ENCODE peak calls at places on chromosome 19, in five cellular contexts. T is H1, O is NT2/D1, P is HepG2, Z is GM12878. C is an unnamed sample.

GRCh38 chr19:18558202-18558555 is 509 bp downstream of the KXD1 start:
- DNase-seq in O (no peak), T (no peak), Z (no peak), P (no peak), C (no peak)

GRCh38 chr19:22422220-22422619 is at the start of gene ZNF98:
- DNase-seq in P (no peak), O (peak; percentile 94), Z (no peak), T (no peak), C (no peak)

GRCh38 chr19:33997690-33998089 is 174.6 kb upstream of the LSM14A start:
- DNase-seq in Z (no peak), T (no peak), P (no peak), O (no peak), C (no peak)

GRCh38 chr19:1082165-1082927 is 12.8 kb downstream of the POLR2E start:
- DNase-seq in Z (no peak), T (peak; percentile 95), O (peak; percentile 89), P (no peak), C (peak; percentile 96)

GRCh38 chr19:48613024-48613851 is 1.6 kb downstream of the FAM83E start:
- DNase-seq in Z (no peak), P (no peak), T (no peak), O (no peak), C (no peak)

GRCh38 chr19:31126236-31126635 is 223.0 kb downstream of the TSHZ3 start:
- DNase-seq in Z (no peak), O (no peak), P (no peak), T (no peak), C (no peak)

GRCh38 chr19:18385675-18386542 is at the start of gene GDF15:
- DNase-seq in P (peak; percentile 95), T (no peak), Z (no peak), O (peak; percentile 38), C (peak; percentile 82)

GRCh38 chr19:31946491-31946890 is 398.9 kb upstream of the ZNF507 start:
- DNase-seq in Z (no peak), O (no peak), T (no peak), P (no peak), C (no peak)

GRCh38 chr19:29963576-29963975 is 21.5 kb downstream of the URI1 start:
- DNase-seq in Z (no peak), T (no peak), P (no peak), O (no peak), C (no peak)

GRCh38 chr19:23075031-23075733 is 41.6 kb upstream of the ZNF730 start:
- DNase-seq in P (no peak), Z (no peak), O (peak; percentile 94), T (peak; percentile 92), C (no peak)

GRCh38 chr19:49879243-49879960 is 1.9 kb downstream of the TBC1D17 start:
- DNase-seq in T (no peak), O (no peak), Z (no peak), P (no peak), C (no peak)

GRCh38 chr19:54390942-54391577 is 24.2 kb upstream of the TTYH1 start:
- DNase-seq in T (no peak), O (peak; percentile 63), Z (no peak), P (peak; percentile 70), C (peak; percentile 52)

GRCh38 chr19:49851456-49852259 is 699 bp downstream of the PTOV1 start:
- DNase-seq in Z (no peak), P (no peak), O (no peak), T (no peak), C (peak; percentile 41)

GRCh38 chr19:6721773-6722172 is 1.3 kb upstream of the C3 start:
- DNase-seq in T (no peak), O (no peak), Z (no peak), P (no peak), C (no peak)

GRCh38 chr19:51259348-51260245 is 8.7 kb downstream of the SIGLECL1 start:
- DNase-seq in T (peak; percentile 15), Z (peak; percentile 12), O (peak; percentile 23), P (peak; percentile 24), C (peak; percentile 47)

GRCh38 chr19:7850429-7850819 is 20.4 kb downstream of the EVI5L start:
- DNase-seq in P (no peak), T (no peak), O (no peak), Z (no peak), C (no peak)

GRCh38 chr19:9913237-9914000 is 22.9 kb downstream of the OLFM2 start:
- DNase-seq in P (no peak), O (no peak), Z (no peak), T (no peak), C (peak; percentile 62)

GRCh38 chr19:30968210-30968609 is 381.0 kb downstream of the TSHZ3 start:
- DNase-seq in Z (no peak), P (no peak), T (no peak), O (no peak), C (peak; percentile 34)

GRCh38 chr19:29590278-29590677 is 15.8 kb upstream of the POP4 start:
- DNase-seq in O (no peak), Z (no peak), T (no peak), P (no peak), C (no peak)

GRCh38 chr19:18321729-18322091 is 1.2 kb downstream of the LSM4 start:
- DNase-seq in Z (no peak), T (no peak), P (no peak), O (no peak), C (no peak)

GRCh38 chr19:15623711-15624318 is 8.8 kb downstream of the CYP4F8 start:
- DNase-seq in T (no peak), Z (no peak), P (no peak), O (peak; percentile 27), C (no peak)

GRCh38 chr19:49639401-49640112 is 386 bp downstream of the RRAS start:
- DNase-seq in T (no peak), P (no peak), Z (no peak), O (no peak), C (no peak)

GRCh38 chr19:49020342-49020741 is 3.5 kb upstream of the LHB start:
- DNase-seq in P (no peak), O (no peak), Z (no peak), T (no peak), C (no peak)

GRCh38 chr19:52190679-52191293 is 934 bp downstream of the PPP2R1A start:
- DNase-seq in P (no peak), Z (no peak), T (no peak), O (no peak), C (peak; percentile 15)

GRCh38 chr19:13007292-13008045 is 12.2 kb downstream of the NFIX start:
- DNase-seq in O (no peak), T (no peak), Z (no peak), P (no peak), C (no peak)

GRCh38 chr19:9187191-9187590 is 8.4 kb downstream of the OR7D2 start:
- DNase-seq in O (no peak), Z (no peak), T (no peak), P (no peak), C (no peak)

DNA sequence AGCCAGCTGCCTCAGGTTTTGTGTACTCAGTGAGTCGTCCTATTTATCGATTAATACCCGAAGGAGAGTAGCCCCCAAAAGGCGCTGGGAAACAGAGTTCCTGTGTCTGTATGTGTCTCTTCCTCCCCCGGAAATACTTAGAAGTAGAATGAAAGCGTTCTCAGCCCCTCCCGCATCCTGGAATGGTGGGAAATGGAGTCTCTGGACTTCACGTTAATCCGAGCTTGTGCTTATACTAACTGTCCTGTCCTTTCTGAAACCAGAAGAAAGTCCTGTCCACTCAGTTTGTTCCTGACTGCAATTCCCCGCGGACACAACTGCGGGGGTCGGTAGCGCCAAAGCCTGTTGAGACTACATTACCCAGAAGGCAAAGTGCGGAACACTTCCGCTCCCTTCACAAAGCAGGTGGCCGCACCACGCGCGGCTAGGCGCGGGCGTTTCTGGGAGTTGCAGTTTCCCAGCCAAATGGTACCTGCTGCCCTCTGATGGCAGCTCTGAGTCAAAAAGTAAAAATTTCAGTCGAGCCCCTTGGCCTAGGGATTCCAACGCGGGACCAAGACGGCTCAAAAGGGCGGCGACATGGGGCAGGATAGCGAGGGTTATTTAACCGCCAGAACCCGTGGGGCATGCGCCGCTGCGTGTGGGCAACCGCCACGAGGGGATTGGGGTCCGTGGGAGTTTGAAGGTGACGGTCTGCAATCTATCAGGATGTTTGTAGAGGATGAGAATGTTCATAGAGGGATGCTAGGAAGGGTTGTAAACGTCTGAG is 2.2 kb upstream of the GSK3A start:
- DNase-seq in T (peak; percentile 82), O (peak; percentile 88), P (peak; percentile 93), Z (peak; percentile 85), C (peak; percentile 78)
- TF ChIP-seq SUZ12 in T (no peak), O (no peak), P (peak; percentile 95), Z (no peak), C (no peak)

DNA sequence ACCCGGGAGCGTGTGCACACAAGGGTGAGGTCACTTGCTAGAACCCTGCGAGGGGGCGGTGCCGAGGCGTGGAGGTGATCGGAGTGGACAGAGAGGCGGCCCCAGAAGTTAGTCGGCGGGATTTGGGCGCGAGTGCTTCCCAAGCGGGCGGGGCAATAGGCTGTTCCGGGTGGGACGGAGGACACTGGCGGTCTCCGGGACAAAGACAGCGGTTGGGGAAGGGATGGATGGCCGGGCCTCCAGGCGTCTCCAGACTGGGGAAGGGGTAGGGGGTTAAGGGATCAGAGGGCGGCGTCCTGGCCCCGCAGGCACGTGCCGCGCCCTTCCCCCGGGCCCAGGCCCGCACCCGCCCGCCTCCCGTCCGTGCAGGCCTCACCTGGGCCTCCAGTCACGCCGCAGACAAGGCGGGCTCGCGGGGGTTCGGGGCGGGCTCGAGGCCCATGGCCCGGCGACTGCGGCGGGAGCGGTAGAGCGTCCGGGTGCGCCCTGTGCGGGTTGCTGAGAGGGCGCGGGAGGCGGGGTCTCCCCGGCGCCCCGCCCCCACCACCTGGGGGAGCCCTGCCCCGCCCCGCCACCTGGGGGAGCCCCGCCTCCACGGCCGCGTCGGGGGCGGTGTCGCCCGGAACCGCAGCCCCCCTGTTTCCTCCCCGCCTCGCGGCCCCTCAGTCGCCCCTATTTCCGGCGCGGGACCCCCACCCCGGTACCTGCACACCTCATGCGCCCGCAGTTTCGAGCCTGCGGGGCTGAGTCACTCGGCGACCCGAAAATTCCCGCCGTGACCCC is at the start of gene LPAR2:
- DNase-seq in Z (no peak), P (no peak), O (no peak), T (no peak), C (no peak)
- TF ChIP-seq SUZ12 in Z (no peak), P (no peak), O (no peak), T (no peak), C (no peak)

GRCh38 chr19:47270408-47270807 is 4.3 kb upstream of the INAFM1 start:
- DNase-seq in Z (no peak), T (no peak), O (no peak), P (no peak), C (no peak)
- TF ChIP-seq SUZ12 in Z (no peak), T (no peak), O (no peak), P (no peak), C (no peak)

GRCh38 chr19:35377656-35378055 is 6.8 kb downstream of the GPR42 start:
- DNase-seq in O (no peak), T (no peak), Z (no peak), P (no peak), C (no peak)

GRCh38 chr19:35378356-35378755 is 7.5 kb downstream of the GPR42 start:
- DNase-seq in O (no peak), P (no peak), T (no peak), Z (no peak), C (no peak)

GRCh38 chr19:35379992-35380391 is 9.1 kb downstream of the GPR42 start:
- DNase-seq in O (no peak), Z (no peak), P (peak; percentile 35), T (no peak), C (no peak)

GRCh38 chr19:35373492-35373891 is 2.6 kb downstream of the GPR42 start:
- DNase-seq in O (no peak), P (no peak), T (no peak), Z (no peak), C (no peak)

GRCh38 chr19:35375505-35376307 is 4.8 kb downstream of the GPR42 start:
- DNase-seq in T (no peak), Z (no peak), P (no peak), O (no peak), C (no peak)
- TF ChIP-seq SUZ12 in T (no peak), Z (no peak), P (no peak), O (no peak), C (no peak)

C was measured in HEK293T.